ENCODE peak calls at places on chromosomes 1 and 21, in nine cellular contexts. One of them, this sample, is unnamed.

GRCh38 chr1:198794498-198794897 is 155.7 kb downstream of the PTPRC start:
- DNase-seq in heart right ventricle: no peak
- DNase-seq in left ventricle myocardium inferior: no peak
- DNase-seq in CD4-positive, alpha-beta T cell: no peak
- DNase-seq in small intestine: no peak
- DNase-seq in uterus: no peak
- DNase-seq in tibial artery: no peak
- DNase-seq in CD8-positive, alpha-beta T cell: no peak
- DNase-seq in CD4-positive, CD25-positive, alpha-beta regulatory T cell: no peak
- DNase-seq in this sample: peak

GRCh38 chr1:21451981-21452411 is 12.1 kb downstream of the NBPF3 start:
- DNase-seq in heart right ventricle: no peak
- DNase-seq in left ventricle myocardium inferior: no peak
- DNase-seq in CD4-positive, alpha-beta T cell: no peak
- DNase-seq in small intestine: peak
- DNase-seq in uterus: no peak
- DNase-seq in tibial artery: no peak
- DNase-seq in CD8-positive, alpha-beta T cell: no peak
- DNase-seq in CD4-positive, CD25-positive, alpha-beta regulatory T cell: no peak
- DNase-seq in this sample: peak

GRCh38 chr1:25703671-25704637 is 87.4 kb downstream of the MAN1C1 start:
- DNase-seq in heart right ventricle: no peak
- DNase-seq in left ventricle myocardium inferior: peak
- DNase-seq in CD4-positive, alpha-beta T cell: peak
- DNase-seq in small intestine: peak
- DNase-seq in uterus: no peak
- DNase-seq in tibial artery: no peak
- DNase-seq in CD8-positive, alpha-beta T cell: peak
- DNase-seq in CD4-positive, CD25-positive, alpha-beta regulatory T cell: no peak
- DNase-seq in this sample: no peak

GRCh38 chr1:180563013-180563827 is 4.5 kb downstream of the OVAAL start:
- DNase-seq in heart right ventricle: no peak
- DNase-seq in left ventricle myocardium inferior: no peak
- DNase-seq in CD4-positive, alpha-beta T cell: no peak
- DNase-seq in small intestine: peak
- DNase-seq in uterus: no peak
- DNase-seq in tibial artery: no peak
- DNase-seq in CD8-positive, alpha-beta T cell: no peak
- DNase-seq in CD4-positive, CD25-positive, alpha-beta regulatory T cell: no peak
- DNase-seq in this sample: peak

GRCh38 chr1:71087713-71088112 is 6.9 kb upstream of the ZRANB2 start:
- DNase-seq in heart right ventricle: no peak
- DNase-seq in left ventricle myocardium inferior: no peak
- DNase-seq in CD4-positive, alpha-beta T cell: no peak
- DNase-seq in small intestine: no peak
- DNase-seq in uterus: no peak
- DNase-seq in tibial artery: no peak
- DNase-seq in CD8-positive, alpha-beta T cell: no peak
- DNase-seq in CD4-positive, CD25-positive, alpha-beta regulatory T cell: no peak
- DNase-seq in this sample: no peak

GRCh38 chr1:48889088-48889487 is 112.4 kb upstream of the BEND5 start:
- DNase-seq in heart right ventricle: no peak
- DNase-seq in left ventricle myocardium inferior: no peak
- DNase-seq in CD4-positive, alpha-beta T cell: no peak
- DNase-seq in small intestine: peak
- DNase-seq in uterus: no peak
- DNase-seq in tibial artery: no peak
- DNase-seq in CD8-positive, alpha-beta T cell: no peak
- DNase-seq in CD4-positive, CD25-positive, alpha-beta regulatory T cell: no peak
- DNase-seq in this sample: no peak

GRCh38 chr1:205791568-205792180 is 16.4 kb upstream of the RAB29 start:
- DNase-seq in heart right ventricle: peak
- DNase-seq in left ventricle myocardium inferior: peak
- DNase-seq in CD4-positive, alpha-beta T cell: peak
- DNase-seq in small intestine: peak
- DNase-seq in uterus: peak
- DNase-seq in tibial artery: peak
- DNase-seq in CD8-positive, alpha-beta T cell: peak
- DNase-seq in CD4-positive, CD25-positive, alpha-beta regulatory T cell: peak
- DNase-seq in this sample: peak

GRCh38 chr21:42574234-42575027 is 60.8 kb downstream of the SLC37A1 start:
- DNase-seq in heart right ventricle: no peak
- DNase-seq in left ventricle myocardium inferior: no peak
- DNase-seq in CD4-positive, alpha-beta T cell: no peak
- DNase-seq in small intestine: no peak
- DNase-seq in uterus: peak
- DNase-seq in tibial artery: no peak
- DNase-seq in CD8-positive, alpha-beta T cell: no peak
- DNase-seq in CD4-positive, CD25-positive, alpha-beta regulatory T cell: no peak
- DNase-seq in this sample: peak

GRCh38 chr1:25683731-25684130 is 67.1 kb downstream of the MAN1C1 start:
- DNase-seq in heart right ventricle: no peak
- DNase-seq in left ventricle myocardium inferior: no peak
- DNase-seq in CD4-positive, alpha-beta T cell: no peak
- DNase-seq in small intestine: no peak
- DNase-seq in uterus: no peak
- DNase-seq in tibial artery: no peak
- DNase-seq in CD8-positive, alpha-beta T cell: no peak
- DNase-seq in CD4-positive, CD25-positive, alpha-beta regulatory T cell: no peak
- DNase-seq in this sample: no peak

DNA sequence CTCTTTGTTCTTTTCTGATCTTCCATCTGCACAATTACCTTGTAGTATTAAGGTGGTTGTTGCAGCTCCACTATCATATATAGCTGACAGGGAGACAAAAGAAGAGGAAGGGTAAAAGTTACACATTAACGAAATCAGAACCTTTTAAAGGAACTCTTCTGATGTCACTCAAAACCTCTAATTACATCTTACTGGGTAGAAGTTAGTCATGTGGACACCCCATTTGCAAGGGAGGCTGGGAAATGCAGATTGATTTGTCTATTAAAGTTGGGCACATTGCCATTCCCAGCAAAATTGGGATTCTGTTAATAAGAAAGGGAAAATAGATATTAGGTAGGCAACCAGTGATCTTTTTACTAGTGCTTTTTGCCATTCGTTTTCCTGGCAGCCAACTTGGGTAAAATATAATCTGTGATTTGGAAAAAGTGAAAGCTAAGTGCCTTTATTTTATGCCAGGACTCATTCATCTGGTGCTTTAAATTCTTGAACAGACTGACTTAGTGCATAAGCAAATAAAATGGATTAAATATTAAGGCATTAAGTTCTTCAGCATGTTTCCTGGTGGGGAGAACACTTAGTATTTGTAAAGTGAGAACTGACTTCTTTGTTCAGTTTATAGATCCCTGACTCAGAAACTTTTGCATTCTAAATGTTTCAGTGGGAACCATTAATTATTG is 71.3 kb downstream of the DNM3 start:
- DNase-seq in heart right ventricle: no peak
- DNase-seq in left ventricle myocardium inferior: no peak
- DNase-seq in CD4-positive, alpha-beta T cell: no peak
- DNase-seq in small intestine: peak
- DNase-seq in uterus: no peak
- DNase-seq in tibial artery: no peak
- DNase-seq in CD8-positive, alpha-beta T cell: no peak
- DNase-seq in CD4-positive, CD25-positive, alpha-beta regulatory T cell: no peak
- DNase-seq in this sample: no peak
- H3K27ac ChIP-seq in heart right ventricle: no peak
- H3K27ac ChIP-seq in left ventricle myocardium inferior: peak
- H3K27ac ChIP-seq in CD4-positive, alpha-beta T cell: no peak
- H3K27ac ChIP-seq in small intestine: no peak
- H3K27ac ChIP-seq in uterus: no peak
- H3K27ac ChIP-seq in tibial artery: no peak
- H3K27ac ChIP-seq in CD8-positive, alpha-beta T cell: no peak
- H3K27ac ChIP-seq in CD4-positive, CD25-positive, alpha-beta regulatory T cell: no peak
- H3K27ac ChIP-seq in this sample: no peak

GRCh38 chr1:6464915-6465314 is 1.1 kb downstream of the TNFRSF25 start:
- DNase-seq in heart right ventricle: no peak
- DNase-seq in left ventricle myocardium inferior: no peak
- DNase-seq in CD4-positive, alpha-beta T cell: no peak
- DNase-seq in small intestine: no peak
- DNase-seq in uterus: no peak
- DNase-seq in tibial artery: no peak
- DNase-seq in CD8-positive, alpha-beta T cell: no peak
- DNase-seq in CD4-positive, CD25-positive, alpha-beta regulatory T cell: no peak
- DNase-seq in this sample: no peak
- H3K27ac ChIP-seq in heart right ventricle: no peak
- H3K27ac ChIP-seq in left ventricle myocardium inferior: peak
- H3K27ac ChIP-seq in CD4-positive, alpha-beta T cell: peak
- H3K27ac ChIP-seq in small intestine: peak
- H3K27ac ChIP-seq in uterus: no peak
- H3K27ac ChIP-seq in tibial artery: no peak
- H3K27ac ChIP-seq in CD8-positive, alpha-beta T cell: peak
- H3K27ac ChIP-seq in CD4-positive, CD25-positive, alpha-beta regulatory T cell: peak
- H3K27ac ChIP-seq in this sample: no peak

GRCh38 chr1:230107941-230108340 is 40.9 kb downstream of the GALNT2 start:
- DNase-seq in heart right ventricle: no peak
- DNase-seq in left ventricle myocardium inferior: no peak
- DNase-seq in CD4-positive, alpha-beta T cell: no peak
- DNase-seq in small intestine: no peak
- DNase-seq in uterus: no peak
- DNase-seq in tibial artery: no peak
- DNase-seq in CD8-positive, alpha-beta T cell: no peak
- DNase-seq in CD4-positive, CD25-positive, alpha-beta regulatory T cell: no peak
- DNase-seq in this sample: no peak

GRCh38 chr1:230103341-230104173 is 36.5 kb downstream of the GALNT2 start:
- DNase-seq in heart right ventricle: no peak
- DNase-seq in left ventricle myocardium inferior: no peak
- DNase-seq in CD4-positive, alpha-beta T cell: no peak
- DNase-seq in small intestine: no peak
- DNase-seq in uterus: no peak
- DNase-seq in tibial artery: no peak
- DNase-seq in CD8-positive, alpha-beta T cell: no peak
- DNase-seq in CD4-positive, CD25-positive, alpha-beta regulatory T cell: no peak
- DNase-seq in this sample: no peak

GRCh38 chr1:230105754-230106625 is 39.0 kb downstream of the GALNT2 start:
- DNase-seq in heart right ventricle: no peak
- DNase-seq in left ventricle myocardium inferior: no peak
- DNase-seq in CD4-positive, alpha-beta T cell: no peak
- DNase-seq in small intestine: peak
- DNase-seq in uterus: no peak
- DNase-seq in tibial artery: no peak
- DNase-seq in CD8-positive, alpha-beta T cell: no peak
- DNase-seq in CD4-positive, CD25-positive, alpha-beta regulatory T cell: no peak
- DNase-seq in this sample: no peak

GRCh38 chr1:230104395-230105244 is 37.6 kb downstream of the GALNT2 start:
- DNase-seq in heart right ventricle: peak
- DNase-seq in left ventricle myocardium inferior: peak
- DNase-seq in CD4-positive, alpha-beta T cell: peak
- DNase-seq in small intestine: peak
- DNase-seq in uterus: peak
- DNase-seq in tibial artery: peak
- DNase-seq in CD8-positive, alpha-beta T cell: peak
- DNase-seq in CD4-positive, CD25-positive, alpha-beta regulatory T cell: no peak
- DNase-seq in this sample: peak

DNA sequence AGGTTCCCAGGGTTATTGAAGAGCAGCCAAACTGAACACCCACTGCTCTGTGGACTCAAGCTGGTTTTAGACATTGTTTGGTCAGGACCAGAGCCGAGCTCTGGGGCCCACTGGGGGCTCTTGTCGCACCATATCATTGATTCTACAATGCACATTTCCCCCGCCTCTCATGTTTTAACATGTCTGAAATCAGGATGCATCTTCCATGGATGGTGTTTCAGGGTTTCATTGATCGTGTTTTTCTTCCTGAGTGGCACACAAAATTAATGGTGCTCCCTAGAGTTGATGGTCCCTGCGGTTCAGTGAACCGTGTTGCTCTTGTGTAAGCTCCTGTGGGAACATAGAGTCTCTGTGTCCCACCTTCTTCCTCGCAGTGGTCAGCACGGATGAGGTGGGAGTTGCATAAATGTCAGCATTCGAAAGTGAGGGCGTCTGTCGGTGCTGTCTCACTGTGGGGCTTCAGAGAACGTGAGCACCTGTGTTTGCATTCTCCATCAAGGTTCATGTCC is 38.3 kb downstream of the GALNT2 start:
- DNase-seq in heart right ventricle: no peak
- DNase-seq in left ventricle myocardium inferior: no peak
- DNase-seq in CD4-positive, alpha-beta T cell: no peak
- DNase-seq in small intestine: no peak
- DNase-seq in uterus: no peak
- DNase-seq in tibial artery: no peak
- DNase-seq in CD8-positive, alpha-beta T cell: no peak
- DNase-seq in CD4-positive, CD25-positive, alpha-beta regulatory T cell: no peak
- DNase-seq in this sample: no peak
- H3K27ac ChIP-seq in heart right ventricle: no peak
- H3K27ac ChIP-seq in left ventricle myocardium inferior: peak
- H3K27ac ChIP-seq in CD4-positive, alpha-beta T cell: no peak
- H3K27ac ChIP-seq in small intestine: peak
- H3K27ac ChIP-seq in uterus: peak
- H3K27ac ChIP-seq in tibial artery: peak
- H3K27ac ChIP-seq in CD8-positive, alpha-beta T cell: no peak
- H3K27ac ChIP-seq in CD4-positive, CD25-positive, alpha-beta regulatory T cell: no peak
- H3K27ac ChIP-seq in this sample: peak

DNA sequence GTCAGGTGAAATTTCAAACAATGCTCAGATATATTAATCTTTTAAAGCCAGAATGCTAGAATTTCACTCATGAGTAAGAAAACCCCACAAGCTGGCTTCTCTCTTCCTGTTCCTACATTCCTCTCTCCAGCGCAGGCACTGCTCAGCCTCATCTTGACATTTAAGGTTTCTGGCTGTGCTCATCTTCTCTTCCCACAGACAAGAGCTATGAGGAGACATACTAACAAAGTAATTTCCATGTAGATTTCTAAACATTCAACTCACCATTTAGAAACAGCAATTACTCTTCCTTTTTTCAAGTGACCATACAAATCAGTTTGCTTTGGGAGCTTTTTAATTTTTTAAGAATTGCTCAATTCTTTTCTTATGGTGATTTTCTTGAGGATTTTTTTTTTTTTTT is 7.8 kb upstream of the LRRC8D start:
- DNase-seq in heart right ventricle: no peak
- DNase-seq in left ventricle myocardium inferior: no peak
- DNase-seq in CD4-positive, alpha-beta T cell: no peak
- DNase-seq in small intestine: no peak
- DNase-seq in uterus: peak
- DNase-seq in tibial artery: no peak
- DNase-seq in CD8-positive, alpha-beta T cell: no peak
- DNase-seq in CD4-positive, CD25-positive, alpha-beta regulatory T cell: no peak
- DNase-seq in this sample: no peak
- H3K27ac ChIP-seq in heart right ventricle: no peak
- H3K27ac ChIP-seq in left ventricle myocardium inferior: no peak
- H3K27ac ChIP-seq in CD4-positive, alpha-beta T cell: no peak
- H3K27ac ChIP-seq in small intestine: no peak
- H3K27ac ChIP-seq in uterus: peak
- H3K27ac ChIP-seq in tibial artery: no peak
- H3K27ac ChIP-seq in CD8-positive, alpha-beta T cell: no peak
- H3K27ac ChIP-seq in CD4-positive, CD25-positive, alpha-beta regulatory T cell: no peak
- H3K27ac ChIP-seq in this sample: no peak

GRCh38 chr1:67682659-67683197 is 2.3 kb upstream of the GADD45A start:
- DNase-seq in heart right ventricle: no peak
- DNase-seq in left ventricle myocardium inferior: no peak
- DNase-seq in CD4-positive, alpha-beta T cell: no peak
- DNase-seq in small intestine: no peak
- DNase-seq in uterus: no peak
- DNase-seq in tibial artery: no peak
- DNase-seq in CD8-positive, alpha-beta T cell: no peak
- DNase-seq in CD4-positive, CD25-positive, alpha-beta regulatory T cell: no peak
- DNase-seq in this sample: peak
- H3K27ac ChIP-seq in heart right ventricle: no peak
- H3K27ac ChIP-seq in left ventricle myocardium inferior: no peak
- H3K27ac ChIP-seq in CD4-positive, alpha-beta T cell: no peak
- H3K27ac ChIP-seq in small intestine: no peak
- H3K27ac ChIP-seq in uterus: peak
- H3K27ac ChIP-seq in tibial artery: peak
- H3K27ac ChIP-seq in CD8-positive, alpha-beta T cell: no peak
- H3K27ac ChIP-seq in CD4-positive, CD25-positive, alpha-beta regulatory T cell: no peak
- H3K27ac ChIP-seq in this sample: peak

GRCh38 chr1:19416145-19416544 is 69.2 kb downstream of the CAPZB start:
- DNase-seq in heart right ventricle: no peak
- DNase-seq in left ventricle myocardium inferior: no peak
- DNase-seq in CD4-positive, alpha-beta T cell: no peak
- DNase-seq in small intestine: no peak
- DNase-seq in uterus: no peak
- DNase-seq in tibial artery: no peak
- DNase-seq in CD8-positive, alpha-beta T cell: no peak
- DNase-seq in CD4-positive, CD25-positive, alpha-beta regulatory T cell: no peak
- DNase-seq in this sample: no peak
- H3K27ac ChIP-seq in heart right ventricle: peak
- H3K27ac ChIP-seq in left ventricle myocardium inferior: peak
- H3K27ac ChIP-seq in CD4-positive, alpha-beta T cell: no peak
- H3K27ac ChIP-seq in small intestine: peak
- H3K27ac ChIP-seq in uterus: peak
- H3K27ac ChIP-seq in tibial artery: peak
- H3K27ac ChIP-seq in CD8-positive, alpha-beta T cell: no peak
- H3K27ac ChIP-seq in CD4-positive, CD25-positive, alpha-beta regulatory T cell: no peak
- H3K27ac ChIP-seq in this sample: no peak

This sample was measured in SJSA1.